ENCODE peak calls at places on chromosomes 1 and 21, in five cellular contexts. One of them, this sample, is unnamed.

GRCh38 chr1:86227026-86227425 is 70.5 kb upstream of the COL24A1 start:
- DNase-seq in hepatocyte: no peak
- DNase-seq in epithelial cell of esophagus: no peak
- DNase-seq in Calu3: no peak
- DNase-seq in effector CD4-positive, alpha-beta T cell: no peak
- DNase-seq in this sample: no peak

GRCh38 chr1:6948861-6949260 is 163.6 kb downstream of the CAMTA1 start:
- DNase-seq in hepatocyte: no peak
- DNase-seq in epithelial cell of esophagus: peak
- DNase-seq in Calu3: no peak
- DNase-seq in effector CD4-positive, alpha-beta T cell: no peak
- DNase-seq in this sample: no peak

GRCh38 chr1:173190101-173190895 is 16.8 kb downstream of the TNFSF4 start:
- DNase-seq in hepatocyte: peak
- DNase-seq in epithelial cell of esophagus: peak
- DNase-seq in Calu3: peak
- DNase-seq in effector CD4-positive, alpha-beta T cell: no peak
- DNase-seq in this sample: no peak

GRCh38 chr1:54543729-54544496 is 4.1 kb upstream of the ACOT11 start:
- DNase-seq in hepatocyte: no peak
- DNase-seq in epithelial cell of esophagus: peak
- DNase-seq in Calu3: no peak
- DNase-seq in effector CD4-positive, alpha-beta T cell: no peak
- DNase-seq in this sample: no peak

GRCh38 chr21:38178653-38179503 is 77.9 kb upstream of the KCNJ15 start:
- DNase-seq in hepatocyte: no peak
- DNase-seq in epithelial cell of esophagus: peak
- DNase-seq in Calu3: no peak
- DNase-seq in effector CD4-positive, alpha-beta T cell: no peak
- DNase-seq in this sample: no peak

GRCh38 chr1:218785928-218786327 is 387.8 kb upstream of the LYPLAL1 start:
- DNase-seq in hepatocyte: no peak
- DNase-seq in epithelial cell of esophagus: no peak
- DNase-seq in Calu3: no peak
- DNase-seq in effector CD4-positive, alpha-beta T cell: no peak
- DNase-seq in this sample: no peak

GRCh38 chr1:5368211-5368610 is 624.0 kb downstream of the NPHP4 start:
- DNase-seq in hepatocyte: no peak
- DNase-seq in epithelial cell of esophagus: no peak
- DNase-seq in Calu3: no peak
- DNase-seq in effector CD4-positive, alpha-beta T cell: no peak
- DNase-seq in this sample: no peak

GRCh38 chr1:114668784-114669561 is 876 bp downstream of the DENND2C start:
- DNase-seq in hepatocyte: peak
- DNase-seq in epithelial cell of esophagus: peak
- DNase-seq in Calu3: no peak
- DNase-seq in effector CD4-positive, alpha-beta T cell: no peak
- DNase-seq in this sample: no peak

GRCh38 chr1:93056214-93056613 is 22.9 kb upstream of the MTF2 start:
- DNase-seq in hepatocyte: peak
- DNase-seq in epithelial cell of esophagus: peak
- DNase-seq in Calu3: peak
- DNase-seq in effector CD4-positive, alpha-beta T cell: no peak
- DNase-seq in this sample: no peak

GRCh38 chr1:112759228-112759627 is 44.1 kb upstream of the PPM1J start:
- DNase-seq in hepatocyte: no peak
- DNase-seq in epithelial cell of esophagus: no peak
- DNase-seq in Calu3: no peak
- DNase-seq in effector CD4-positive, alpha-beta T cell: no peak
- DNase-seq in this sample: no peak

GRCh38 chr1:183736391-183736790 is 68.5 kb upstream of the RGL1 start:
- DNase-seq in hepatocyte: peak
- DNase-seq in epithelial cell of esophagus: no peak
- DNase-seq in Calu3: no peak
- DNase-seq in effector CD4-positive, alpha-beta T cell: no peak
- DNase-seq in this sample: no peak

GRCh38 chr1:160363010-160363409 is 3.9 kb upstream of the NHLH1 start:
- DNase-seq in hepatocyte: no peak
- DNase-seq in epithelial cell of esophagus: no peak
- DNase-seq in Calu3: no peak
- DNase-seq in effector CD4-positive, alpha-beta T cell: no peak
- DNase-seq in this sample: no peak

GRCh38 chr1:30539856-30540243 is 183.5 kb downstream of the MATN1 start:
- DNase-seq in hepatocyte: no peak
- DNase-seq in epithelial cell of esophagus: no peak
- DNase-seq in Calu3: no peak
- DNase-seq in effector CD4-positive, alpha-beta T cell: no peak
- DNase-seq in this sample: no peak

GRCh38 chr1:192747305-192747704 is 61.5 kb upstream of the RGS2 start:
- DNase-seq in hepatocyte: no peak
- DNase-seq in epithelial cell of esophagus: peak
- DNase-seq in Calu3: no peak
- DNase-seq in effector CD4-positive, alpha-beta T cell: no peak
- DNase-seq in this sample: no peak

GRCh38 chr1:8004803-8005573 is 21.1 kb downstream of the ERRFI1 start:
- DNase-seq in hepatocyte: peak
- DNase-seq in epithelial cell of esophagus: peak
- DNase-seq in Calu3: peak
- DNase-seq in effector CD4-positive, alpha-beta T cell: no peak
- DNase-seq in this sample: no peak

GRCh38 chr1:218294531-218294930 is 9.4 kb downstream of the RRP15 start:
- DNase-seq in hepatocyte: no peak
- DNase-seq in epithelial cell of esophagus: peak
- DNase-seq in Calu3: no peak
- DNase-seq in effector CD4-positive, alpha-beta T cell: no peak
- DNase-seq in this sample: no peak

GRCh38 chr1:207313131-207313530 is 8.3 kb upstream of the CD55 start:
- DNase-seq in hepatocyte: no peak
- DNase-seq in epithelial cell of esophagus: peak
- DNase-seq in Calu3: no peak
- DNase-seq in effector CD4-positive, alpha-beta T cell: no peak
- DNase-seq in this sample: no peak

GRCh38 chr1:97796716-97797115 is 124.1 kb downstream of the DPYD start:
- DNase-seq in hepatocyte: no peak
- DNase-seq in epithelial cell of esophagus: no peak
- DNase-seq in Calu3: no peak
- DNase-seq in effector CD4-positive, alpha-beta T cell: no peak
- DNase-seq in this sample: no peak

GRCh38 chr1:34985063-34985770 is at the start of gene TMEM35B:
- DNase-seq in hepatocyte: peak
- DNase-seq in epithelial cell of esophagus: peak
- DNase-seq in Calu3: peak
- DNase-seq in effector CD4-positive, alpha-beta T cell: peak
- DNase-seq in this sample: peak

GRCh38 chr1:45345014-45345413 is 4.8 kb upstream of the MUTYH start:
- DNase-seq in hepatocyte: no peak
- DNase-seq in epithelial cell of esophagus: no peak
- DNase-seq in Calu3: no peak
- DNase-seq in effector CD4-positive, alpha-beta T cell: no peak
- DNase-seq in this sample: no peak

GRCh38 chr1:147541672-147542548 is 609 bp downstream of the BCL9 start:
- DNase-seq in hepatocyte: peak
- DNase-seq in epithelial cell of esophagus: peak
- DNase-seq in Calu3: peak
- DNase-seq in effector CD4-positive, alpha-beta T cell: no peak
- DNase-seq in this sample: no peak